ENCODE peak calls at places on chromosomes 2 and 18, in six cellular contexts. U, M, Z, T, L and V are unnamed samples.

GRCh38 chr2:10020001-10020400 is 23.3 kb upstream of the KLF11 start:
- DNase-seq in U (no peak), M (no peak), Z (no peak), T (no peak), L (no peak), V (no peak)

GRCh38 chr2:27020337-27020948 is 12.3 kb upstream of the TMEM214 start:
- DNase-seq in U (no peak), M (no peak), Z (no peak), T (no peak), L (no peak), V (peak)

GRCh38 chr18:9531791-9532410 is 56.6 kb downstream of the RALBP1 start:
- DNase-seq in U (peak), M (no peak), Z (no peak), T (no peak), L (peak), V (no peak)

GRCh38 chr2:233972941-233973575 is 55.9 kb downstream of the TRPM8 start:
- DNase-seq in U (no peak), M (no peak), Z (no peak), T (no peak), L (peak), V (no peak)

GRCh38 chr2:169476459-169476858 is 2.8 kb upstream of the BBS5 start:
- DNase-seq in U (peak), M (no peak), Z (no peak), T (no peak), L (no peak), V (no peak)

GRCh38 chr2:241771286-241772062 is 5.1 kb upstream of the GAL3ST2 start:
- DNase-seq in U (peak), M (peak), Z (peak), T (peak), L (no peak), V (no peak)

GRCh38 chr2:173043466-173043865 is 32.2 kb upstream of the MAP3K20 start:
- DNase-seq in U (no peak), M (no peak), Z (no peak), T (no peak), L (no peak), V (no peak)

GRCh38 chr2:236865052-236865451 is 220.6 kb upstream of the COPS8 start:
- DNase-seq in U (no peak), M (peak), Z (no peak), T (no peak), L (no peak), V (no peak)

GRCh38 chr2:234673961-234674759 is 177.3 kb upstream of the ARL4C start:
- DNase-seq in U (no peak), M (no peak), Z (no peak), T (no peak), L (no peak), V (peak)

GRCh38 chr2:88959480-88960204 is 268.2 kb downstream of the RPIA start:
- DNase-seq in U (peak), M (no peak), Z (no peak), T (no peak), L (no peak), V (no peak)

GRCh38 chr2:42784204-42784880 is 8.0 kb downstream of the HAAO start:
- DNase-seq in U (no peak), M (no peak), Z (no peak), T (no peak), L (no peak), V (no peak)
- H3K14ac ChIP-seq in U (no peak), M (no peak), Z (no peak), T (no peak), L (no peak), V (no peak)

GRCh38 chr2:178227187-178227586 is 32.9 kb downstream of the OSBPL6 start:
- DNase-seq in U (peak), M (no peak), Z (no peak), T (no peak), L (no peak), V (peak)

GRCh38 chr2:178223806-178224205 is 29.5 kb downstream of the OSBPL6 start:
- DNase-seq in U (no peak), M (no peak), Z (no peak), T (no peak), L (no peak), V (no peak)

GRCh38 chr2:178221556-178221955 is 27.2 kb downstream of the OSBPL6 start:
- DNase-seq in U (no peak), M (no peak), Z (no peak), T (no peak), L (no peak), V (no peak)

GRCh38 chr2:178220814-178221213 is 26.5 kb downstream of the OSBPL6 start:
- DNase-seq in U (no peak), M (no peak), Z (no peak), T (no peak), L (no peak), V (no peak)

DNA sequence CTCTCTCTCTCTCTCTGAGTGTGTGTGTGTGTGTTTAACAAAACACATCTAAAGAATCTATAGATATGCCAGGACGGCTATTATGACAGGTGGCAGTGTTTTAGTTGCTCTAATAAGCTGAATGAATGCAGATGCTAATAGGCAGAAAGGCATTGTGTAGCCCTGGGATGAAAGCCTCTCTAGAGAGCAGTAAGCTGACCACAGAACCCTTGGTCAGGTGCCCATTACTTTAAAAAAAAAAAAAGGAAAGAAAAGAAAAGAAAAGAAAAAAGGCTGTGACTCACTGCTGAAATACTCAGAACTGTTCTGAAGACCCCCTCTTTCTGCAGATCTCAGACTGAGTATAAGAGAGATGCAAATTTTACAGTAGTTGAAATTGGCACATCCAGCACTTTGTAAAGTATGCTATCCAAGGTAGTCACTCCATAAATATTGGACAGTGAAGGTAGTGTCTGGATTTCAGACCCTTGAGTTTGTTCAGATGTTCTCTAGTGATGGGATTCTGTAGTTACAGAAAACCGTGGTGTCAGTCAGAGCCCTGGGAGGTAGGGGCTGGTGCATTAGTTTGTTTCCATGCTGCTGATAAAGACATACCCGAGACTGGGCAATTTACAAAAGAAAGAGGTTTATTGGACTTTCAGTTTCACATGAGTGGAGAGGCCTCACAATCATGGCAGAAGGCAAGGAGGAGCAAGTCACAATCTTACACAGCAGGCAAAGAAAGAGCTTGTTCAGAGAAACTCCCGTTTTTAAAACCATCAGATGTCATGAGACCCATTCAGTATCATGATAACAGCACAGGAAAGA is 30.9 kb downstream of the OSBPL6 start:
- DNase-seq in U (peak), M (no peak), Z (no peak), T (no peak), L (no peak), V (peak)
- H3K14ac ChIP-seq in U (no peak), M (no peak), Z (no peak), T (no peak), L (no peak), V (no peak)

DNA sequence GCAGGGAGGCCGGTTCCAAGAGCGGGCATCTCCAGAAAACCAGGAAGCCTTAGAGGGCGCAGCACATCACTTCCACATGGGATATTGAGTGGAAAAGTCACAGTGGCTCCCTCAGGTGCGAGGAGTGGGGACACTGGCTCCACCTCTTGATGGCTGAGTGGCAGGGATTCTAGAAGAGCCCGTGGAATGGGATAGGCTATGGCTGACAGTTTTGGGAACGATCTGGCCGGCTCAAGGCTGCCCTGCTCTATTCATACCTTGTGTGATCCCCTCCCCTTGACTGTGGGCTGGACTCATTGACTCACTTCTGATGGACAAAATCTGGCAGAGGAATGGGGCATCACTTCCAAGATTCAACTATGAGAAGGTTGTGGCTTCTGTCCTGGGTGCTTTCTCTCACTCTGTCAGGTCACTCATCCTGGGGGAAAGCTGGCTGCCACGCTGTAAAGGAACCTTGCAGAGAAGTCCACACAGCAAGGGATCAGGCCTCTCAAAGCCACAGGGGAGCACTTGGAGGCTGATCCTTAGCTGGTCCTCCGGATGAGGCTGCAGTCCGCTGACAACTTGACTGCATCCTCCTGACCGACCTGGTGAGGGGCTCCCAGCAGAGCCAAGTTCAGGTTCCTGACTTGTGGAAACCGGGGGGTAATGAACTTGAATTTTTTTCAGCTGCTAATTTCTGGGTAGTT is 46.7 kb upstream of the HS6ST1 start:
- DNase-seq in U (peak), M (no peak), Z (no peak), T (no peak), L (no peak), V (no peak)
- H3K14ac ChIP-seq in U (peak), M (no peak), Z (no peak), T (no peak), L (peak), V (no peak)

GRCh38 chr2:160200921-160201320 is 849 bp upstream of the ITGB6 start:
- DNase-seq in U (no peak), M (no peak), Z (no peak), T (no peak), L (peak), V (no peak)

GRCh38 chr2:160203422-160203821 is 3.4 kb upstream of the ITGB6 start:
- DNase-seq in U (no peak), M (no peak), Z (no peak), T (no peak), L (no peak), V (no peak)

GRCh38 chr2:160205511-160205910 is 5.4 kb upstream of the ITGB6 start:
- DNase-seq in U (peak), M (no peak), Z (no peak), T (no peak), L (peak), V (peak)

GRCh38 chr2:160201849-160202539 is 1.9 kb upstream of the ITGB6 start:
- DNase-seq in U (no peak), M (no peak), Z (no peak), T (no peak), L (no peak), V (no peak)

DNA sequence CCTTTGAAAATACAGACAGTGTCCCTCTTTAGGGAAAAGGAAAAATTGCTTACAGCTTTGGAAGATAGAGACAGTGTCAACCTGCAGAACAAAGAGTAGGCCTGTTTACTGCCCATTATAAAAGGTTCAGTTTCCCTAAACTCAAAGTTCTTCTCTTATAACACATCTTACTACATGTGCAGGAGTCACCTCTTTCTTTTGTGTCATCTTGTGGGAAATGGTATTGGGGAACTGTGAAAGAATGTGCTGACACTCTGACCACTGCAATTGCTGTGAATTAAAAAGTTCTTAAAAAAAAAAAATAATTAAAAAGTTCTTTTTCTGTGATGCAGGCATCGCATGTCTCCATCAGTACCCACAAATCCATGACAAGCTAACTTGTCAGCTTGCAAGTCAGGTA is 2.9 kb upstream of the ITGB6 start:
- DNase-seq in U (no peak), M (no peak), Z (no peak), T (no peak), L (no peak), V (no peak)
- H3K14ac ChIP-seq in U (no peak), M (no peak), Z (no peak), T (no peak), L (peak), V (no peak)

DNA sequence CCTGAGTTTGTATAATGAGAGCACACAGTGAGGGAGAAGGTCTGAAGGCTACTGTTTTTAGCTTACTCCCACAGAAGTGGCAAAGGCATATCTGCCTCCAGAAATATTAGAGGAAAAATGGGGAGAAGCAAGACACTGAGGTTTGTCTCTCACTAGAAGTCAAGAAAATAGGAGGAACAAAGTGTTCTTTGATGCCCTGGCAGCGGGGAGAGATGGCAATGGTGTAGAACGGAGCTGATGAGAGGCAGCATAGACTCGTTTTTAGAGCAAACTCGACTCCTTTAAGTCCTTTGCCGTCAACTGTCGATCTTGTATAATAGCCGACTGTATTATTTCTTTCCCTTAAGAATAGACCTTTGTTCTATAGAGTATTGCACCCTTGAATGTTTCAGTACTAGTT is 73.8 kb downstream of the ANKRD44 start:
- DNase-seq in U (no peak), M (no peak), Z (no peak), T (no peak), L (no peak), V (no peak)
- H3K14ac ChIP-seq in U (no peak), M (no peak), Z (no peak), T (no peak), L (no peak), V (no peak)